ENCODE peak calls at places on chromosomes 7 and 10, in ten cellular contexts. R, G, P, C, T, N, L, X, Y and A are unnamed samples.
A peak's percentile ranks its signal among the peaks of the same experiment; 100 is the strongest.

GRCh38 chr10:119542990-119543813 is 683 bp upstream of the RGS10 start:
- DNase-seq in T (peak; percentile 72), L (peak; percentile 62), P (peak; percentile 62), C (no peak), X (peak; percentile 70), G (no peak), N (peak; percentile 70), R (peak; percentile 73), Y (peak; percentile 51), A (peak; percentile 77)

GRCh38 chr7:1664711-1665591 is 5.1 kb upstream of the ELFN1 start:
- DNase-seq in X (no peak), P (peak; percentile 23), G (no peak), C (no peak), L (peak; percentile 87), R (peak; percentile 69), N (peak; percentile 78), Y (peak; percentile 96), T (peak; percentile 82), A (peak; percentile 84)

GRCh38 chr10:118046491-118047362 is at the start of gene RAB11FIP2:
- DNase-seq in P (peak; percentile 92), L (peak; percentile 95), C (peak; percentile 82), T (peak; percentile 98), Y (peak; percentile 94), R (peak; percentile 93), G (peak; percentile 25), N (peak; percentile 99), X (peak; percentile 88), A (peak; percentile 99)

GRCh38 chr7:25911738-25912607 is 240.0 kb upstream of the NFE2L3 start:
- DNase-seq in X (no peak), L (no peak), C (no peak), T (no peak), N (no peak), Y (no peak), G (no peak), P (no peak), R (no peak), A (no peak)

GRCh38 chr7:16189026-16189715 is 232.2 kb downstream of the CRPPA start:
- DNase-seq in G (no peak), P (no peak), C (peak; percentile 30), Y (no peak), R (no peak), X (no peak), L (no peak), T (no peak), N (no peak), A (no peak)

GRCh38 chr7:159097661-159098423 is 46.8 kb downstream of the VIPR2 start:
- DNase-seq in Y (no peak), P (no peak), L (no peak), N (peak; percentile 66), G (no peak), X (no peak), T (no peak), R (no peak), C (no peak), A (peak; percentile 68)

GRCh38 chr7:74284781-74285259 is 4.4 kb upstream of the CLIP2 start:
- DNase-seq in G (no peak), C (no peak), Y (no peak), P (no peak), X (no peak), N (no peak), R (no peak), T (no peak), L (no peak), A (no peak)

GRCh38 chr7:80206763-80207162 is 72.1 kb downstream of the GNAI1 start:
- DNase-seq in G (no peak), L (no peak), X (no peak), N (no peak), P (no peak), T (no peak), Y (no peak), R (no peak), C (no peak), A (no peak)

GRCh38 chr10:123521556-123521955 is 144.6 kb upstream of the GPR26 start:
- DNase-seq in G (no peak), R (no peak), P (no peak), T (no peak), L (no peak), X (no peak), N (no peak), C (no peak), Y (no peak), A (no peak)